ENCODE peak calls at places on chromosome 1, in nine cellular contexts. P is stomach; Z is ascending aorta; Y is gastrocnemius medialis; C is CD8-positive, alpha-beta memory T cell; W is mesendoderm; T is thoracic aorta; X is left ventricle myocardium inferior; R is CD8-positive, alpha-beta T cell. S is an unnamed sample.

GRCh38 chr1:37482796-37483744 is 8.7 kb downstream of the ZC3H12A start:
- DNase-seq in X (no peak), Y (no peak), C (no peak), W (no peak), R (no peak), Z (no peak), P (no peak), T (no peak), S (no peak)

GRCh38 chr1:46401964-46402626 is 8.0 kb downstream of the FAAH start:
- DNase-seq in T (peak; percentile 55), C (no peak), Z (no peak), Y (peak; percentile 80), X (peak; percentile 39), W (peak; percentile 78), R (no peak), P (peak; percentile 92), S (peak; percentile 81)

GRCh38 chr1:209368864-209369598 is 214.5 kb upstream of the CAMK1G start:
- DNase-seq in T (no peak), Y (no peak), P (no peak), C (no peak), X (peak; percentile 29), R (no peak), W (no peak), Z (no peak), S (no peak)

GRCh38 chr1:56477164-56478111 is 101.9 kb downstream of the PLPP3 start:
- DNase-seq in Z (no peak), X (peak; percentile 80), R (no peak), Y (peak; percentile 28), C (no peak), T (no peak), P (peak; percentile 52), W (peak; percentile 69), S (no peak)

GRCh38 chr1:233721003-233721595 is 107.2 kb downstream of the KCNK1 start:
- DNase-seq in C (no peak), P (no peak), W (peak; percentile 54), R (no peak), Y (no peak), Z (no peak), T (no peak), X (no peak), S (no peak)

GRCh38 chr1:217133958-217134856 is 411.0 kb upstream of the ESRRG start:
- DNase-seq in Z (no peak), Y (no peak), W (peak; percentile 39), C (no peak), R (no peak), T (no peak), P (no peak), X (no peak), S (no peak)

GRCh38 chr1:224721000-224721399 is 104.9 kb downstream of the CNIH3 start:
- DNase-seq in C (no peak), Y (no peak), R (no peak), X (no peak), T (no peak), W (no peak), Z (no peak), P (no peak), S (no peak)

GRCh38 chr1:30422251-30422650 is 301.1 kb downstream of the MATN1 start:
- DNase-seq in C (no peak), R (peak; percentile 45), Y (no peak), T (no peak), X (no peak), P (no peak), Z (no peak), W (no peak), S (peak; percentile 44)

GRCh38 chr1:54984126-54984842 is 3.9 kb downstream of the TMEM61 start:
- DNase-seq in R (no peak), Z (no peak), T (no peak), C (no peak), P (no peak), W (no peak), Y (no peak), X (no peak), S (no peak)

GRCh38 chr1:28778021-28778420 is 33.9 kb upstream of the OPRD1 start:
- DNase-seq in Z (no peak), T (no peak), X (no peak), W (no peak), R (no peak), P (no peak), Y (no peak), C (no peak), S (no peak)

GRCh38 chr1:185155600-185156320 is 993 bp downstream of the TRMT1L start:
- DNase-seq in Z (no peak), P (no peak), C (no peak), W (no peak), R (no peak), X (no peak), T (no peak), Y (no peak), S (no peak)

GRCh38 chr1:183101841-183102276 is 78.6 kb downstream of the LAMC1 start:
- DNase-seq in Y (no peak), Z (no peak), W (no peak), R (no peak), X (no peak), P (no peak), C (no peak), T (no peak), S (no peak)

GRCh38 chr1:25702101-25702775 is 85.6 kb downstream of the MAN1C1 start:
- DNase-seq in Y (no peak), X (no peak), C (no peak), W (peak; percentile 88), P (no peak), R (no peak), Z (no peak), T (no peak), S (no peak)

GRCh38 chr1:162926906-162927305 is 65.9 kb upstream of the CCDC190 start:
- DNase-seq in X (no peak), Y (no peak), W (no peak), C (no peak), Z (no peak), T (no peak), R (no peak), P (no peak), S (no peak)
- H3K36me3 ChIP-seq in X (no peaks in the 10 kb centered on the region), Y (no peaks in the 10 kb centered on the region), W (no peaks in the 10 kb centered on the region), C (no peaks in the 10 kb centered on the region), Z (no peaks in the 10 kb centered on the region), T (no peaks in the 10 kb centered on the region), R (no peaks in the 10 kb centered on the region), P (no peaks in the 10 kb centered on the region), S (no peaks in the 10 kb centered on the region)

DNA sequence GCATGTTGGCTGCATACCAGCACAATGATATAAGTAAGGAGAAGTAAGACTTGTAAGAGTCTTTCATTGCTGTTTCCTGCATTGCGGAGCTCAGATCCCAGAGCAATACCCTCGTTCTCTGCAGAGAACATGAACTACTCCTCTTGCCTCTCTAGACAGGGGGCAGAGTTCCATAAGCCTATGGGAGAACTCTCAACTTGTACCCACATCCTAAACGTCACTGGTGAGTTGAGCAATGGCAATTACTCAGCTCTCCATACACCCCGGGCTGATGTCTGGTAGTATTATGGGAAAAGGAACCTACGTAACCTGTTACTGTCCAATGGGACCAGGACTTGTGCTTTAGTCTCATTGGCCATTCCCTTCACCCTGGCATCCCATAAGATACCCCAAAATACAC is 27.3 kb upstream of the ZNF496 start:
- DNase-seq in Y (no peak), W (no peak), Z (peak; percentile 12), P (no peak), R (no peak), X (no peak), T (peak; percentile 12), C (no peak), S (no peak)
- H3K4me3 ChIP-seq in Y (no peak overlapping the region), W (no peak overlapping the region), Z (no peak overlapping the region), P (no peak overlapping the region), R (no peak overlapping the region), X (no peak overlapping the region), T (no peak overlapping the region), C (no peak overlapping the region), S (no peak overlapping the region)

DNA sequence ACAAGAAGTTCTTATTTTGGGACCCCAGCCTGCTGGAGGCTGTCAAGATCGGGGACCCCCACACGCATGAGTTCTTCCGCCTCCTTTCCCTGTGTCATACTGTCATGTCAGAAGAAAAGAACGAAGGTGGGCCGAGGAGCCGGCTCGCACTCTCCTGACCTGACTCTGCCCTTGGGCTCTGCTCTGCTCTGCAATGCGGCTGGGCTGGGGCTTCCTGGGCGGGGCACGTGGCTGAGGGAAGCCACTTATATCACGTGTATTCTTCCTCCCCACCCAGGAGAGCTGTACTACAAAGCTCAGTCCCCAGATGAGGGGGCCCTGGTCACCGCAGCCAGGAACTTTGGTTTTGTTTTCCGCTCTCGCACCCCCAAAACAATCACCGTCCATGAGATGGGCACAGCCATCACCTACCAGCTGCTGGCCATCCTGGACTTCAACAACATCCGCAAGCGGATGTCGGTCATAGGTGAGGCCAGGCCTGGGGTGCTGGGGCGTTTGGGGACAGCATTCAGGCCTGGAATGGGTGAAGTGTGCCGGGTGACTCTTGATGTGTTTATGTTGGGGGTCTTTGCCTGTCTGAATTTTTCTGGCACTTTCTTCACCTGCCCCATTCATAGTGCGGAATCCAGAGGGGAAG is 17.6 kb downstream of the ATP8B2 start:
- DNase-seq in P (peak; percentile 47), Z (no peak), X (no peak), Y (no peak), T (no peak), W (no peak), R (peak; percentile 90), C (peak; percentile 87), S (no peak)
- H3K36me3 ChIP-seq in P (peaks cover 97% of the 10 kb centered on the region), Z (peaks cover 93% of the 10 kb centered on the region), X (peaks cover 97% of the 10 kb centered on the region), Y (no peaks in the 10 kb centered on the region), T (peaks cover 94% of the 10 kb centered on the region), W (peaks cover 26% of the 10 kb centered on the region), R (peaks cover 51% of the 10 kb centered on the region), C (peaks cover 63% of the 10 kb centered on the region), S (no peaks in the 10 kb centered on the region)

GRCh38 chr1:89939693-89940438 is 55.0 kb upstream of the ZNF326 start:
- DNase-seq in R (no peak), Z (no peak), T (no peak), W (peak; percentile 64), P (no peak), X (no peak), C (no peak), Y (no peak), S (no peak)

GRCh38 chr1:89939059-89939570 is 55.8 kb upstream of the ZNF326 start:
- DNase-seq in Y (no peak), X (no peak), T (no peak), P (no peak), C (no peak), W (no peak), R (no peak), Z (no peak), S (no peak)

GRCh38 chr1:89942014-89942413 is 52.9 kb upstream of the ZNF326 start:
- DNase-seq in T (no peak), P (no peak), X (no peak), W (no peak), C (no peak), Z (no peak), Y (no peak), R (no peak), S (no peak)

GRCh38 chr1:89942825-89943658 is 51.9 kb upstream of the ZNF326 start:
- DNase-seq in P (no peak), X (no peak), T (no peak), Z (no peak), R (no peak), Y (no peak), W (peak; percentile 57), C (no peak), S (no peak)

DNA sequence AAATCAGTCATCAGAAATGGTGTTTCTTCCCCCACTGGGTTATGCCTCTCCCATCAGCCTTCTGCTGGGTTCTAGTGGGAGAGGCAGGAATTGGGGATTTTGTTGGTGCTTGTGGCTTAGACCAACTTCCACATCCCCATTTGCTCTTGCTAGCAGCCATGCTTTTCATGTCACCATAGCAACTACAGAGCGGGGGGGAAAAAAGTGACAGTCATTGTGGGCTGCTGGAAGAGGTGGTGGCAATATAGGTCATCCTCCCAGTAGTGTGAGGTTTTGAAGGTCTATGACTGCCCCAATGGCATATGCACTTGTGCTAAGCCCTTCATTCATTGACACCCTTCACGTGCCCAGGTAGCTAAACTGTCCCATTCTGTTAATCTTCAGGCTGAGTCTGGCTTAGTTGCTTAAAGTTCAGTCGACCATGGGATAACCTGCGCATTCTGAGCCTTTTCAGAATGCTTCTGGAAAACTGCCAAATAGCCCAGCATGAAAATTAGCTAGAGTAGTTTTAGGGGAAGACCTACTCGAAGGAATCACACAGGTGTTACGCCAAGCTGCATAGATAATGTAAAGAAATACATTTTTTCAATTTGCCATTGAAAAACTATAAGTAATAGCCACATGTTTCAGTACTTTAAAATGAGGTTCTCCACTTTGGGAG is 53.7 kb upstream of the ZNF326 start:
- DNase-seq in Z (no peak), C (no peak), R (no peak), W (peak; percentile 74), P (no peak), X (no peak), Y (no peak), T (no peak), S (no peak)
- H3K4me3 ChIP-seq in Z (no peak overlapping the region), C (no peak overlapping the region), R (no peak overlapping the region), W (no peak overlapping the region), P (no peak overlapping the region), X (no peak overlapping the region), Y (no peak overlapping the region), T (no peak overlapping the region), S (no peak overlapping the region)